ENCODE peak calls at places on chromosomes 12 and 14, in seven cellular contexts. One of them, this sample, is unnamed.

GRCh38 chr12:71465794-71466193 is 26.2 kb downstream of the LGR5 start:
- DNase-seq in lung: no peak
- DNase-seq in tibial nerve: no peak
- DNase-seq in astrocyte: no peak
- DNase-seq in mesenchymal stem cell: no peak
- DNase-seq in lower leg skin: no peak
- DNase-seq in mammary epithelial cell: no peak
- DNase-seq in this sample: no peak

GRCh38 chr12:53071591-53072551 is 7.3 kb downstream of the SPRYD3 start:
- DNase-seq in lung: peak
- DNase-seq in mammary epithelial cell: no peak
- DNase-seq in astrocyte: peak
- DNase-seq in lower leg skin: peak
- DNase-seq in tibial nerve: peak
- DNase-seq in mesenchymal stem cell: no peak
- DNase-seq in this sample: no peak

GRCh38 chr14:80615831-80616230 is 325.7 kb downstream of the CEP128 start:
- DNase-seq in mammary epithelial cell: no peak
- DNase-seq in lung: no peak
- DNase-seq in tibial nerve: no peak
- DNase-seq in astrocyte: no peak
- DNase-seq in lower leg skin: no peak
- DNase-seq in mesenchymal stem cell: no peak
- DNase-seq in this sample: no peak

GRCh38 chr14:90567991-90568390 is 171.2 kb downstream of the CALM1 start:
- DNase-seq in lung: no peak
- DNase-seq in mesenchymal stem cell: no peak
- DNase-seq in mammary epithelial cell: no peak
- DNase-seq in lower leg skin: no peak
- DNase-seq in astrocyte: no peak
- DNase-seq in tibial nerve: no peak
- DNase-seq in this sample: no peak

GRCh38 chr14:68976160-68977067 is 2.7 kb downstream of the ACTN1 start:
- DNase-seq in mammary epithelial cell: peak
- DNase-seq in mesenchymal stem cell: no peak
- DNase-seq in lower leg skin: peak
- DNase-seq in astrocyte: no peak
- DNase-seq in tibial nerve: no peak
- DNase-seq in lung: no peak
- DNase-seq in this sample: no peak

GRCh38 chr12:72547593-72547992 is 275.4 kb downstream of the TRHDE start:
- DNase-seq in lung: no peak
- DNase-seq in astrocyte: peak
- DNase-seq in tibial nerve: no peak
- DNase-seq in mesenchymal stem cell: no peak
- DNase-seq in lower leg skin: no peak
- DNase-seq in mammary epithelial cell: peak
- DNase-seq in this sample: peak

GRCh38 chr12:101891462-101891971 is 14.1 kb downstream of the DRAM1 start:
- DNase-seq in lower leg skin: no peak
- DNase-seq in mesenchymal stem cell: peak
- DNase-seq in astrocyte: peak
- DNase-seq in tibial nerve: no peak
- DNase-seq in lung: peak
- DNase-seq in mammary epithelial cell: peak
- DNase-seq in this sample: peak

GRCh38 chr14:99754141-99755067 is 38.8 kb upstream of the EML1 start:
- DNase-seq in mesenchymal stem cell: peak
- DNase-seq in astrocyte: peak
- DNase-seq in mammary epithelial cell: peak
- DNase-seq in lung: no peak
- DNase-seq in tibial nerve: no peak
- DNase-seq in lower leg skin: no peak
- DNase-seq in this sample: no peak

GRCh38 chr12:52186135-52186840 is 5.5 kb downstream of the KRT80 start:
- DNase-seq in lung: no peak
- DNase-seq in lower leg skin: no peak
- DNase-seq in tibial nerve: no peak
- DNase-seq in mesenchymal stem cell: peak
- DNase-seq in mammary epithelial cell: peak
- DNase-seq in astrocyte: peak
- DNase-seq in this sample: peak

GRCh38 chr12:4145990-4146859 is 127.3 kb upstream of the CCND2 start:
- DNase-seq in lower leg skin: peak
- DNase-seq in mammary epithelial cell: peak
- DNase-seq in mesenchymal stem cell: no peak
- DNase-seq in lung: no peak
- DNase-seq in astrocyte: no peak
- DNase-seq in tibial nerve: no peak
- DNase-seq in this sample: no peak

GRCh38 chr14:76304536-76305473 is 71.1 kb upstream of the ESRRB start:
- DNase-seq in tibial nerve: no peak
- DNase-seq in astrocyte: no peak
- DNase-seq in mammary epithelial cell: no peak
- DNase-seq in lung: no peak
- DNase-seq in mesenchymal stem cell: no peak
- DNase-seq in lower leg skin: peak
- DNase-seq in this sample: no peak

GRCh38 chr12:43011383-43011926 is 421.9 kb upstream of the PRICKLE1 start:
- DNase-seq in tibial nerve: no peak
- DNase-seq in mesenchymal stem cell: no peak
- DNase-seq in mammary epithelial cell: no peak
- DNase-seq in lower leg skin: no peak
- DNase-seq in lung: no peak
- DNase-seq in astrocyte: no peak
- DNase-seq in this sample: no peak

GRCh38 chr14:37546621-37547447 is 48.2 kb downstream of the FOXA1 start:
- DNase-seq in lower leg skin: no peak
- DNase-seq in mammary epithelial cell: no peak
- DNase-seq in astrocyte: no peak
- DNase-seq in lung: peak
- DNase-seq in tibial nerve: no peak
- DNase-seq in mesenchymal stem cell: peak
- DNase-seq in this sample: peak

GRCh38 chr14:95229749-95230148 is 72.4 kb upstream of the DICER1 start:
- DNase-seq in lung: no peak
- DNase-seq in mesenchymal stem cell: no peak
- DNase-seq in lower leg skin: peak
- DNase-seq in tibial nerve: no peak
- DNase-seq in astrocyte: no peak
- DNase-seq in mammary epithelial cell: no peak
- DNase-seq in this sample: no peak

GRCh38 chr14:59116984-59117415 is 71.5 kb upstream of the DAAM1 start:
- DNase-seq in astrocyte: peak
- DNase-seq in lower leg skin: no peak
- DNase-seq in lung: no peak
- DNase-seq in mesenchymal stem cell: peak
- DNase-seq in tibial nerve: no peak
- DNase-seq in mammary epithelial cell: peak
- DNase-seq in this sample: peak

GRCh38 chr12:93380480-93381121 is 2.9 kb downstream of the NUDT4 start:
- DNase-seq in tibial nerve: no peak
- DNase-seq in lung: no peak
- DNase-seq in mammary epithelial cell: peak
- DNase-seq in mesenchymal stem cell: peak
- DNase-seq in lower leg skin: no peak
- DNase-seq in astrocyte: peak
- DNase-seq in this sample: peak

GRCh38 chr12:31390991-31391390 is 65.0 kb upstream of the SINHCAF start:
- DNase-seq in lower leg skin: peak
- DNase-seq in lung: no peak
- DNase-seq in astrocyte: no peak
- DNase-seq in mesenchymal stem cell: no peak
- DNase-seq in mammary epithelial cell: no peak
- DNase-seq in tibial nerve: no peak
- DNase-seq in this sample: no peak

GRCh38 chr14:99327458-99328250 is 55.7 kb upstream of the BCL11B start:
- DNase-seq in mesenchymal stem cell: no peak
- DNase-seq in mammary epithelial cell: peak
- DNase-seq in lower leg skin: peak
- DNase-seq in astrocyte: no peak
- DNase-seq in tibial nerve: no peak
- DNase-seq in lung: no peak
- DNase-seq in this sample: no peak

GRCh38 chr12:1272132-1272531 is 281.1 kb downstream of the ERC1 start:
- DNase-seq in tibial nerve: no peak
- DNase-seq in lung: no peak
- DNase-seq in lower leg skin: no peak
- DNase-seq in mesenchymal stem cell: no peak
- DNase-seq in mammary epithelial cell: no peak
- DNase-seq in astrocyte: no peak
- DNase-seq in this sample: no peak

GRCh38 chr12:122064780-122065588 is 13.6 kb upstream of the MLXIP start:
- DNase-seq in lower leg skin: no peak
- DNase-seq in astrocyte: peak
- DNase-seq in lung: no peak
- DNase-seq in tibial nerve: no peak
- DNase-seq in mammary epithelial cell: no peak
- DNase-seq in mesenchymal stem cell: peak
- DNase-seq in this sample: peak

GRCh38 chr12:3587402-3588013 is 96.5 kb downstream of the PRMT8 start:
- DNase-seq in lower leg skin: no peak
- DNase-seq in mammary epithelial cell: no peak
- DNase-seq in tibial nerve: no peak
- DNase-seq in lung: no peak
- DNase-seq in mesenchymal stem cell: no peak
- DNase-seq in astrocyte: no peak
- DNase-seq in this sample: no peak

GRCh38 chr12:48527891-48528670 is 2.6 kb downstream of the OR8S1 start:
- DNase-seq in mammary epithelial cell: no peak
- DNase-seq in lung: no peak
- DNase-seq in tibial nerve: no peak
- DNase-seq in lower leg skin: no peak
- DNase-seq in mesenchymal stem cell: no peak
- DNase-seq in astrocyte: no peak
- DNase-seq in this sample: no peak

GRCh38 chr14:85122690-85123089 is 407.3 kb upstream of the FLRT2 start:
- DNase-seq in astrocyte: peak
- DNase-seq in lower leg skin: no peak
- DNase-seq in lung: no peak
- DNase-seq in mammary epithelial cell: peak
- DNase-seq in tibial nerve: no peak
- DNase-seq in mesenchymal stem cell: peak
- DNase-seq in this sample: peak

GRCh38 chr12:110344657-110345056 is 58.9 kb downstream of the ANAPC7 start:
- DNase-seq in astrocyte: no peak
- DNase-seq in lung: no peak
- DNase-seq in lower leg skin: no peak
- DNase-seq in mesenchymal stem cell: no peak
- DNase-seq in tibial nerve: no peak
- DNase-seq in mammary epithelial cell: no peak
- DNase-seq in this sample: no peak

GRCh38 chr14:98725196-98725595 is 546.8 kb downstream of the BCL11B start:
- DNase-seq in tibial nerve: no peak
- DNase-seq in lower leg skin: no peak
- DNase-seq in mesenchymal stem cell: no peak
- DNase-seq in lung: no peak
- DNase-seq in astrocyte: no peak
- DNase-seq in mammary epithelial cell: no peak
- DNase-seq in this sample: no peak

GRCh38 chr12:131536337-131536736 is 174.6 kb upstream of the SFSWAP start:
- DNase-seq in lower leg skin: no peak
- DNase-seq in astrocyte: no peak
- DNase-seq in lung: no peak
- DNase-seq in mesenchymal stem cell: no peak
- DNase-seq in mammary epithelial cell: no peak
- DNase-seq in tibial nerve: peak
- DNase-seq in this sample: no peak

GRCh38 chr14:105124837-105125222 is 43.7 kb downstream of the JAG2 start:
- DNase-seq in mammary epithelial cell: no peak
- DNase-seq in tibial nerve: no peak
- DNase-seq in lung: no peak
- DNase-seq in lower leg skin: peak
- DNase-seq in mesenchymal stem cell: no peak
- DNase-seq in astrocyte: no peak
- DNase-seq in this sample: no peak

GRCh38 chr14:70821916-70822705 is 12.8 kb upstream of the MAP3K9 start:
- DNase-seq in astrocyte: peak
- DNase-seq in tibial nerve: no peak
- DNase-seq in mesenchymal stem cell: peak
- DNase-seq in mammary epithelial cell: peak
- DNase-seq in lower leg skin: peak
- DNase-seq in lung: peak
- DNase-seq in this sample: peak
- H3K4me3 ChIP-seq in astrocyte: peak
- H3K4me3 ChIP-seq in tibial nerve: peak
- H3K4me3 ChIP-seq in mesenchymal stem cell: peak
- H3K4me3 ChIP-seq in mammary epithelial cell: peak
- H3K4me3 ChIP-seq in lower leg skin: peak
- H3K4me3 ChIP-seq in lung: peak
- H3K4me3 ChIP-seq in this sample: peak

DNA sequence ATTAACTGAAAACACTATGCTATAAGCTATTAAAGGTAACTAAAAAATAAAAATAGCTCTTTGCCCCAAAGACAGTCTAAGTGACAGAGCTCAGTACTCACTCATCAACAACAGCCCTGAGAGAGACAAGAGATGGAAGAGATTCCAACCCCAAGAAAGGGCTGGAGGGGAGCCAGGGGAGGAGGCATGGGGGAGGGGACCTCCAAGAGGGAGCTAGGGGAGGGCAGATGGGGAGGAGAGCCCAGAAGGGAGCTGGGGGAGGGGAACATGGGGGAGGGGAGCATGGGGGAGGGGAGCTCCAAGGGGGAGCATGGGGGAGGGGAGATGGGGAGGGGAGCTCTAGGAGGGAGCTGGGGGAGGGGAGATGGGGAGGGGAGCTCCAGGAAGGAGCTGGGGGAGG is 7.7 kb downstream of the SSH1 start:
- DNase-seq in tibial nerve: no peak
- DNase-seq in astrocyte: no peak
- DNase-seq in lower leg skin: no peak
- DNase-seq in mesenchymal stem cell: no peak
- DNase-seq in lung: no peak
- DNase-seq in mammary epithelial cell: no peak
- DNase-seq in this sample: peak
- H3K4me3 ChIP-seq in tibial nerve: no peak
- H3K4me3 ChIP-seq in astrocyte: no peak
- H3K4me3 ChIP-seq in lower leg skin: no peak
- H3K4me3 ChIP-seq in mesenchymal stem cell: no peak
- H3K4me3 ChIP-seq in lung: no peak
- H3K4me3 ChIP-seq in mammary epithelial cell: no peak
- H3K4me3 ChIP-seq in this sample: no peak

GRCh38 chr12:23115984-23116383 is 491.0 kb downstream of the ETNK1 start:
- DNase-seq in tibial nerve: no peak
- DNase-seq in astrocyte: no peak
- DNase-seq in lung: no peak
- DNase-seq in mesenchymal stem cell: no peak
- DNase-seq in mammary epithelial cell: no peak
- DNase-seq in lower leg skin: no peak
- DNase-seq in this sample: no peak
- H3K4me3 ChIP-seq in tibial nerve: no peak
- H3K4me3 ChIP-seq in astrocyte: no peak
- H3K4me3 ChIP-seq in lung: no peak
- H3K4me3 ChIP-seq in mesenchymal stem cell: no peak
- H3K4me3 ChIP-seq in mammary epithelial cell: no peak
- H3K4me3 ChIP-seq in lower leg skin: no peak
- H3K4me3 ChIP-seq in this sample: no peak

DNA sequence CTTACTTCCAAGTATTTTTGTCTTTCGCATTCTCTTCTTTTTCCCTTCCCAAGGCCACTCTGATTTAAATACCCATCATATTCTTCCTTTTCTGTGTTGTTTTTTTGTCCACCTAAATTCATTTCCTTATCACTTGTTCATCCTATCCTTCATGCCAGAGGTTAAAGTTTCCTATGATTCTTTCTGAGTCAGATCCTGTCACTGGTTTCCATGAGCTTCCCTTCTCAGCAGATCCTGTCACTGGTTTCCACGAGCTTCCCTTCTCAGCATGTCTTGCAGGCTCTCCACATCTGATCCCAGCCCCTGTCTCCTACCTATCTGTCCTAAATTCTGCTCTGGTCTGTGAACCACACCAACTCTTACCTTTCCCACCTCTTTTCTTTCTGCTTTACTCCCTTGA is 311.8 kb upstream of the RGS6 start:
- DNase-seq in lower leg skin: no peak
- DNase-seq in mammary epithelial cell: peak
- DNase-seq in lung: no peak
- DNase-seq in tibial nerve: no peak
- DNase-seq in mesenchymal stem cell: peak
- DNase-seq in astrocyte: peak
- DNase-seq in this sample: peak
- H3K4me3 ChIP-seq in lower leg skin: no peak
- H3K4me3 ChIP-seq in mammary epithelial cell: no peak
- H3K4me3 ChIP-seq in lung: no peak
- H3K4me3 ChIP-seq in tibial nerve: no peak
- H3K4me3 ChIP-seq in mesenchymal stem cell: no peak
- H3K4me3 ChIP-seq in astrocyte: no peak
- H3K4me3 ChIP-seq in this sample: no peak